ENCODE peak calls at places on chromosomes 12 and 14, in nine cellular contexts. One of them, this sample, is unnamed.

GRCh38 chr12:104615048-104615561 is 158.4 kb downstream of the CHST11 start:
- DNase-seq in sciatic nerve: no peak
- DNase-seq in NCI-H2081: no peak
- DNase-seq in Daoy: no peak
- DNase-seq in stimulated activated CD8-positive, alpha-beta memory T cell treated with anti-CD3 and anti-CD28 coated beads, Interleukin-4, amount 100 ng/mL, for 24 hours: no peak
- DNase-seq in progenitor cell of endocrine pancreas: no peak
- DNase-seq in lower lobe of right lung: no peak
- DNase-seq in cerebellar cortex: peak; percentile 75
- DNase-seq in activated T-cell treated with anti-CD3 and anti-CD28 coated beads, Interleukin-2, amount 50 U/mL, for 48 hours: no peak
- DNase-seq in this sample: peak; percentile 48

GRCh38 chr14:93008381-93008780 is 85.4 kb downstream of the CHGA start:
- DNase-seq in progenitor cell of endocrine pancreas: no peak
- DNase-seq in cerebellar cortex: no peak
- DNase-seq in activated T-cell treated with anti-CD3 and anti-CD28 coated beads, Interleukin-2, amount 50 U/mL, for 48 hours: no peak
- DNase-seq in lower lobe of right lung: no peak
- DNase-seq in sciatic nerve: peak; percentile 80
- DNase-seq in stimulated activated CD8-positive, alpha-beta memory T cell treated with anti-CD3 and anti-CD28 coated beads, Interleukin-4, amount 100 ng/mL, for 24 hours: no peak
- DNase-seq in Daoy: peak; percentile 32
- DNase-seq in NCI-H2081: no peak
- DNase-seq in this sample: peak; percentile 77

GRCh38 chr14:103292426-103293374 is 41.3 kb upstream of the EIF5 start:
- DNase-seq in stimulated activated CD8-positive, alpha-beta memory T cell treated with anti-CD3 and anti-CD28 coated beads, Interleukin-4, amount 100 ng/mL, for 24 hours: peak; percentile 68
- DNase-seq in cerebellar cortex: peak; percentile 74
- DNase-seq in progenitor cell of endocrine pancreas: peak; percentile 71
- DNase-seq in lower lobe of right lung: peak; percentile 79
- DNase-seq in sciatic nerve: peak; percentile 90
- DNase-seq in NCI-H2081: peak; percentile 80
- DNase-seq in Daoy: peak; percentile 79
- DNase-seq in activated T-cell treated with anti-CD3 and anti-CD28 coated beads, Interleukin-2, amount 50 U/mL, for 48 hours: peak; percentile 86
- DNase-seq in this sample: peak; percentile 38

GRCh38 chr12:10310926-10311705 is 3.4 kb downstream of the KLRD1 start:
- DNase-seq in progenitor cell of endocrine pancreas: no peak
- DNase-seq in lower lobe of right lung: no peak
- DNase-seq in activated T-cell treated with anti-CD3 and anti-CD28 coated beads, Interleukin-2, amount 50 U/mL, for 48 hours: no peak
- DNase-seq in NCI-H2081: no peak
- DNase-seq in cerebellar cortex: no peak
- DNase-seq in stimulated activated CD8-positive, alpha-beta memory T cell treated with anti-CD3 and anti-CD28 coated beads, Interleukin-4, amount 100 ng/mL, for 24 hours: no peak
- DNase-seq in sciatic nerve: no peak
- DNase-seq in Daoy: peak; percentile 2
- DNase-seq in this sample: peak; percentile 21

GRCh38 chr14:36824854-36825253 is 163.2 kb downstream of the PAX9 start:
- DNase-seq in NCI-H2081: no peak
- DNase-seq in lower lobe of right lung: no peak
- DNase-seq in sciatic nerve: no peak
- DNase-seq in Daoy: no peak
- DNase-seq in cerebellar cortex: no peak
- DNase-seq in stimulated activated CD8-positive, alpha-beta memory T cell treated with anti-CD3 and anti-CD28 coated beads, Interleukin-4, amount 100 ng/mL, for 24 hours: no peak
- DNase-seq in progenitor cell of endocrine pancreas: no peak
- DNase-seq in activated T-cell treated with anti-CD3 and anti-CD28 coated beads, Interleukin-2, amount 50 U/mL, for 48 hours: no peak
- DNase-seq in this sample: no peak

GRCh38 chr14:64040044-64040443 is 187.2 kb downstream of the SYNE2 start:
- DNase-seq in NCI-H2081: no peak
- DNase-seq in activated T-cell treated with anti-CD3 and anti-CD28 coated beads, Interleukin-2, amount 50 U/mL, for 48 hours: no peak
- DNase-seq in progenitor cell of endocrine pancreas: no peak
- DNase-seq in cerebellar cortex: no peak
- DNase-seq in Daoy: no peak
- DNase-seq in stimulated activated CD8-positive, alpha-beta memory T cell treated with anti-CD3 and anti-CD28 coated beads, Interleukin-4, amount 100 ng/mL, for 24 hours: no peak
- DNase-seq in lower lobe of right lung: no peak
- DNase-seq in sciatic nerve: no peak
- DNase-seq in this sample: peak; percentile 39

GRCh38 chr14:73591690-73592448 is at the start of gene ACOT4:
- DNase-seq in Daoy: peak; percentile 36
- DNase-seq in sciatic nerve: no peak
- DNase-seq in lower lobe of right lung: peak; percentile 66
- DNase-seq in cerebellar cortex: peak; percentile 44
- DNase-seq in stimulated activated CD8-positive, alpha-beta memory T cell treated with anti-CD3 and anti-CD28 coated beads, Interleukin-4, amount 100 ng/mL, for 24 hours: no peak
- DNase-seq in NCI-H2081: peak; percentile 68
- DNase-seq in progenitor cell of endocrine pancreas: peak; percentile 27
- DNase-seq in activated T-cell treated with anti-CD3 and anti-CD28 coated beads, Interleukin-2, amount 50 U/mL, for 48 hours: peak; percentile 50
- DNase-seq in this sample: peak; percentile 44

GRCh38 chr14:75578786-75579781 is 664 bp downstream of the FLVCR2 start:
- DNase-seq in cerebellar cortex: peak; percentile 31
- DNase-seq in activated T-cell treated with anti-CD3 and anti-CD28 coated beads, Interleukin-2, amount 50 U/mL, for 48 hours: no peak
- DNase-seq in sciatic nerve: peak; percentile 64
- DNase-seq in NCI-H2081: no peak
- DNase-seq in stimulated activated CD8-positive, alpha-beta memory T cell treated with anti-CD3 and anti-CD28 coated beads, Interleukin-4, amount 100 ng/mL, for 24 hours: no peak
- DNase-seq in progenitor cell of endocrine pancreas: peak; percentile 10
- DNase-seq in lower lobe of right lung: peak; percentile 52
- DNase-seq in Daoy: no peak
- DNase-seq in this sample: no peak

GRCh38 chr14:98189077-98189476 is 1082.9 kb downstream of the BCL11B start:
- DNase-seq in NCI-H2081: no peak
- DNase-seq in cerebellar cortex: no peak
- DNase-seq in progenitor cell of endocrine pancreas: no peak
- DNase-seq in stimulated activated CD8-positive, alpha-beta memory T cell treated with anti-CD3 and anti-CD28 coated beads, Interleukin-4, amount 100 ng/mL, for 24 hours: no peak
- DNase-seq in sciatic nerve: no peak
- DNase-seq in lower lobe of right lung: no peak
- DNase-seq in Daoy: no peak
- DNase-seq in activated T-cell treated with anti-CD3 and anti-CD28 coated beads, Interleukin-2, amount 50 U/mL, for 48 hours: peak; percentile 66
- DNase-seq in this sample: no peak